ENCODE peak calls at places on chromosome 9, in five cellular contexts. V is sigmoid colon, A is RWPE1, T is IMR-90, U is A549. B is an unnamed sample.

GRCh38 chr9:13970426-13970825 is 343.5 kb downstream of the NFIB start:
- DNase-seq in U (no peak), V (no peak), A (no peak), T (no peak), B (no peak)

GRCh38 chr9:11471321-11471720 is 858.5 kb upstream of the PTPRD start:
- DNase-seq in A (no peak), V (no peak), T (no peak), U (no peak), B (no peak)

GRCh38 chr9:131485728-131486381 is 16.9 kb upstream of the POMT1 start:
- DNase-seq in V (no peak), T (no peak), A (no peak), U (no peak), B (no peak)

GRCh38 chr9:91727972-91728371 is 222.1 kb downstream of the ROR2 start:
- DNase-seq in T (no peak), V (no peak), U (no peak), A (no peak), B (no peak)

GRCh38 chr9:131394464-131395026 is 659 bp downstream of the PRRC2B start:
- DNase-seq in V (peak), A (peak), T (no peak), U (no peak), B (peak)

GRCh38 chr9:130805510-130806387 is 29.3 kb upstream of the ABL1 start:
- DNase-seq in A (no peak), U (no peak), V (no peak), T (peak), B (no peak)

GRCh38 chr9:32579706-32580331 is 6.9 kb upstream of the NDUFB6 start:
- DNase-seq in A (peak), T (peak), U (peak), V (peak), B (peak)

GRCh38 chr9:136090768-136091581 is 4.1 kb downstream of the NACC2 start:
- DNase-seq in A (no peak), T (no peak), U (no peak), V (peak), B (no peak)

GRCh38 chr9:130900701-130901497 is 4.3 kb upstream of the QRFP start:
- DNase-seq in A (no peak), V (no peak), U (no peak), T (no peak), B (no peak)

GRCh38 chr9:136159851-136160250 is 41.2 kb upstream of the TMEM250 start:
- DNase-seq in U (no peak), A (no peak), V (no peak), T (no peak), B (no peak)

GRCh38 chr9:37266630-37267029 is 146.3 kb downstream of the ZCCHC7 start:
- DNase-seq in U (no peak), A (no peak), T (no peak), V (no peak), B (no peak)

GRCh38 chr9:120100595-120100994 is 479.4 kb downstream of the CDK5RAP2 start:
- DNase-seq in V (no peak), A (no peak), U (no peak), T (no peak), B (no peak)

GRCh38 chr9:20315672-20316071 is 306.6 kb downstream of the MLLT3 start:
- DNase-seq in A (peak), V (no peak), T (peak), U (no peak), B (no peak)

GRCh38 chr9:69140123-69140741 is 33.8 kb upstream of the TJP2 start:
- DNase-seq in T (no peak), A (no peak), U (no peak), V (no peak), B (peak)

GRCh38 chr9:23658859-23659258 is 167.2 kb downstream of the ELAVL2 start:
- DNase-seq in A (no peak), U (no peak), V (no peak), T (no peak), B (no peak)

DNA sequence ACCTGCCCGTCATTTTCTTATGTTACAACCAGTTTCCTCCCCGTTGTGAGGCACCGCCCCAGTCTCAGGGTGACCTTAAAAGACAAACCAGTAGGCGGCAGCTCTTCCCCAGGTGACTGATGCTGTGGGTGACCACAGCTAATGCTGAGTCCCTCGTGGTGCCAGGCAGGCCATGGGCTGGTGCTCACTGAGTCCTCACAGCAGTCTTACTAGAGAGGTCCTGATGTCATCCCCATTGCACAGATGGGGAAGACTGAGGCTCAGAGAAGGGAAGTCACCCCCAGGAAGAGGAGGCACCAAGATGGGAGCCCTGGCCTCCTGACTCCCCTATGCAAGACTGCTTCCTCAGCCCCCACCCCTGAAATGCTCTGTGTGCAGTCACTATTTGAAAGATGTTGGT is 978 bp downstream of the CFAP157 start:
- DNase-seq in U (peak), A (no peak), V (no peak), T (no peak), B (no peak)
- TF ChIP-seq CTCF in U (no peak), A (no peak), V (no peak), T (no peak), B (no peak)

GRCh38 chr9:134174526-134175290 is 10.3 kb upstream of the RNU6ATAC start:
- DNase-seq in A (no peak), T (no peak), U (no peak), V (no peak), B (no peak)

GRCh38 chr9:134175291-134175807 is 11.0 kb upstream of the RNU6ATAC start:
- DNase-seq in V (no peak), T (no peak), U (peak), A (peak), B (no peak)

GRCh38 chr9:134177186-134177585 is 12.8 kb upstream of the RNU6ATAC start:
- DNase-seq in T (no peak), U (no peak), V (peak), A (no peak), B (no peak)

GRCh38 chr9:134176599-134176968 is 12.2 kb upstream of the RNU6ATAC start:
- DNase-seq in V (no peak), T (no peak), A (no peak), U (peak), B (no peak)

GRCh38 chr9:134175808-134176598 is 11.6 kb upstream of the RNU6ATAC start:
- DNase-seq in V (no peak), A (no peak), T (no peak), U (no peak), B (no peak)
- TF ChIP-seq CTCF in V (no peak), A (no peak), T (peak), U (no peak), B (no peak)

GRCh38 chr9:127505396-127506116 is 54.2 kb downstream of the LRSAM1 start:
- DNase-seq in A (peak), U (peak), T (no peak), V (no peak), B (peak)
- TF ChIP-seq CTCF in A (peak), U (peak), T (peak), V (peak), B (peak)

DNA sequence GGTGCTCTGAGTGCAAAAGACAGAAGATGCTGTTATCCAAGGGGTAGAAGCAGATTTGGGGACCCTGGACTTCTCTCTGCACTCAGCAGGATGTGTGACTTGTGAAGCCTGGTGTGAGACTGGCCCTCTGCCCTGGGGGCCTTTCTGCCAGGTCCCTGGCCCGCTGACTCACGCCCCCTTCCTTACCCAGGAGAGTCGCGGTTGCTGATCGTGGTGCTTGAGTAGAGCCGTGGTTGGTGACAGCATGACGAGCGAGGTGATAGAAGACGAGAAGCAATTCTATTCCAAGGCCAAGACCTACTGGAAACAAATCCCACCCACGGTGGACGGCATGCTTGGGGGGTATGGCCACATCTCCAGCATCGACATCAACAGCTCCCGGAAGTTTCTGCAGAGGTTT is 6.5 kb downstream of the NTMT1 start:
- DNase-seq in V (no peak), T (peak), U (no peak), A (no peak), B (no peak)
- TF ChIP-seq CTCF in V (no peak), T (no peak), U (no peak), A (no peak), B (no peak)

B was measured in endothelial cell.